ENCODE peak calls at places on chromosomes 7 and 10, in four cellular contexts. T, L, B and C are unnamed samples.

GRCh38 chr7:49308787-49309186 is 384.4 kb downstream of the CDC14C start:
- DNase-seq in B (no peak), L (no peak), T (no peak), C (no peak)

GRCh38 chr7:84705701-84706100 is 481.2 kb downstream of the SEMA3D start:
- DNase-seq in L (no peak), B (no peak), T (no peak), C (no peak)

GRCh38 chr10:95503526-95503925 is 57.6 kb downstream of the SORBS1 start:
- DNase-seq in L (no peak), T (no peak), B (no peak), C (no peak)

GRCh38 chr10:30581779-30582380 is 47.7 kb downstream of the LYZL2 start:
- DNase-seq in B (no peak), L (peak), T (peak), C (peak)

GRCh38 chr7:101089876-101090275 is 4.6 kb downstream of the TRIM56 start:
- DNase-seq in L (no peak), T (no peak), B (no peak), C (no peak)

GRCh38 chr10:21497177-21497807 is 28.2 kb downstream of the SKIDA1 start:
- DNase-seq in L (peak), T (no peak), B (no peak), C (peak)

GRCh38 chr10:50318129-50318528 is 66.8 kb upstream of the ASAH2 start:
- DNase-seq in L (no peak), B (no peak), T (no peak), C (no peak)

GRCh38 chr10:113525713-113526112 is 27.1 kb upstream of the HABP2 start:
- DNase-seq in T (no peak), B (no peak), L (no peak), C (no peak)

GRCh38 chr7:6156734-6157133 is 115.7 kb downstream of the CYTH3 start:
- DNase-seq in L (no peak), T (no peak), B (no peak), C (no peak)

GRCh38 chr7:3895341-3895740 is 594.3 kb downstream of the SDK1 start:
- DNase-seq in T (no peak), L (no peak), B (no peak), C (no peak)

GRCh38 chr10:68668231-68668630 is 52.8 kb upstream of the CCAR1 start:
- DNase-seq in T (no peak), B (no peak), L (no peak), C (no peak)

GRCh38 chr10:95326396-95326795 is 35.6 kb upstream of the PDLIM1 start:
- DNase-seq in T (no peak), L (no peak), B (no peak), C (no peak)

GRCh38 chr10:33335800-33336605 is 1.5 kb upstream of the NRP1 start:
- DNase-seq in B (no peak), L (no peak), T (no peak), C (peak)

GRCh38 chr7:27947581-27948278 is 207.8 kb downstream of the TAX1BP1 start:
- DNase-seq in T (no peak), L (no peak), B (no peak), C (no peak)

GRCh38 chr10:6347391-6347951 is 144.7 kb downstream of the PFKFB3 start:
- DNase-seq in B (peak), L (no peak), T (no peak), C (no peak)

GRCh38 chr10:131568866-131569265 is 257.3 kb upstream of the TCERG1L start:
- DNase-seq in L (no peak), B (no peak), T (no peak), C (no peak)

GRCh38 chr10:70575874-70576802 is 26.4 kb downstream of the PRF1 start:
- DNase-seq in L (peak), T (peak), B (peak), C (peak)

GRCh38 chr7:121366852-121367431 is 29.2 kb downstream of the FAM3C start:
- DNase-seq in B (no peak), T (peak), L (peak), C (peak)

GRCh38 chr10:113099431-113100298 is 149.6 kb downstream of the TCF7L2 start:
- DNase-seq in T (no peak), L (no peak), B (no peak), C (no peak)

GRCh38 chr10:73644015-73644743 is 2.9 kb upstream of the MYOZ1 start:
- DNase-seq in L (peak), T (peak), B (peak), C (peak)

GRCh38 chr10:110725809-110726641 is 81.9 kb downstream of the RBM20 start:
- DNase-seq in B (no peak), T (no peak), L (no peak), C (no peak)

GRCh38 chr10:63744060-63744941 is 223.1 kb downstream of the REEP3 start:
- DNase-seq in T (no peak), L (no peak), B (no peak), C (no peak)

GRCh38 chr7:82578430-82578829 is 134.9 kb upstream of the CACNA2D1 start:
- DNase-seq in T (no peak), B (no peak), L (no peak), C (peak)

GRCh38 chr7:1085910-1086421 is 1.9 kb upstream of the GPER1 start:
- DNase-seq in B (no peak), T (no peak), L (no peak), C (no peak)

GRCh38 chr7:159064816-159065130 is 79.9 kb downstream of the VIPR2 start:
- DNase-seq in T (no peak), B (no peak), L (no peak), C (no peak)

GRCh38 chr7:143172354-143172753 is 10.9 kb upstream of the TAS2R39 start:
- DNase-seq in L (no peak), B (no peak), T (no peak), C (peak)

GRCh38 chr10:48608279-48608681 is 3.4 kb upstream of the ARHGAP22 start:
- DNase-seq in B (peak), L (peak), T (peak), C (peak)

GRCh38 chr7:136114966-136115762 is 138.0 kb upstream of the MTPN start:
- DNase-seq in L (peak), B (no peak), T (peak), C (peak)

GRCh38 chr10:59303018-59303417 is 59.3 kb downstream of the FAM13C start:
- DNase-seq in L (no peak), T (no peak), B (no peak), C (no peak)

GRCh38 chr7:148700693-148701092 is 2.0 kb downstream of the CUL1 start:
- DNase-seq in B (no peak), L (no peak), T (peak), C (peak)
- TF ChIP-seq RFX5 in B (no peak), L (no peak), T (no peak), C (no peak)

DNA sequence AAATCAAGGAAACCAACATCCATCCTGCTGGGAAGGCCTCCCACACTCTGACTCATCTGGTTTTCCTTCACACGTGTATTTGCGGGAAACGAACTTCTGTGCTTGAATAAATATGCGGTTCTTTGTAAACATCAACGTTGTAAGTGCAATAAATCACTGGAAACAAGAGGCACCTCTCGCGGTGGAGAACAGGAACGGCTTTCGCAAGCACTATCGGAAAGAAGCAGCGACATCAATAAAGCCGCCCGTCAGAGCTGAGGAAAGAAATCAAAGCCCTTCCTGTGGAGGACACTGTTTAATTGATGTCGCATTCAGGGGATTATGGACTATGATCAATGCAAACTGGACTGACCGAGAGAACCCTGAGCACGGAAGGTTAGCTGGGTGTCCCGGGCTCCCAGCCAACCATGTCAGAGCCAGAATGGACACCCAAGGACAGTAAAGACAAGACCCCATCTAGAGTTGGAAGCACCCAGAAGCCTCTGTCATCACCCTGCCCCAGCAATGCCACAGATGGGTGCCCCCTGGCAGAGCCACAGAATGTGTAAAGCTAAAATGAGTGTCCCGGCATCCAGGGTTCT is 37.6 kb downstream of the OAT start:
- DNase-seq in B (no peak), T (no peak), L (peak), C (no peak)
- TF ChIP-seq JUNB in B (no peak), T (no peak), L (no peak), C (no peak)

GRCh38 chr10:52217531-52217930 is 96.5 kb upstream of the DKK1 start:
- DNase-seq in L (no peak), B (no peak), T (no peak), C (no peak)

GRCh38 chr10:52212802-52213510 is 101.1 kb upstream of the DKK1 start:
- DNase-seq in L (peak), B (no peak), T (no peak), C (no peak)

GRCh38 chr10:52216852-52217251 is 97.2 kb upstream of the DKK1 start:
- DNase-seq in B (peak), L (no peak), T (no peak), C (no peak)

GRCh38 chr10:52213511-52213831 is 100.6 kb upstream of the DKK1 start:
- DNase-seq in L (peak), T (no peak), B (no peak), C (no peak)

GRCh38 chr10:52215745-52216361 is 98.2 kb upstream of the DKK1 start:
- DNase-seq in L (peak), B (peak), T (peak), C (peak)
- TF ChIP-seq RFX5 in L (no peak), B (no peak), T (no peak), C (no peak)

DNA sequence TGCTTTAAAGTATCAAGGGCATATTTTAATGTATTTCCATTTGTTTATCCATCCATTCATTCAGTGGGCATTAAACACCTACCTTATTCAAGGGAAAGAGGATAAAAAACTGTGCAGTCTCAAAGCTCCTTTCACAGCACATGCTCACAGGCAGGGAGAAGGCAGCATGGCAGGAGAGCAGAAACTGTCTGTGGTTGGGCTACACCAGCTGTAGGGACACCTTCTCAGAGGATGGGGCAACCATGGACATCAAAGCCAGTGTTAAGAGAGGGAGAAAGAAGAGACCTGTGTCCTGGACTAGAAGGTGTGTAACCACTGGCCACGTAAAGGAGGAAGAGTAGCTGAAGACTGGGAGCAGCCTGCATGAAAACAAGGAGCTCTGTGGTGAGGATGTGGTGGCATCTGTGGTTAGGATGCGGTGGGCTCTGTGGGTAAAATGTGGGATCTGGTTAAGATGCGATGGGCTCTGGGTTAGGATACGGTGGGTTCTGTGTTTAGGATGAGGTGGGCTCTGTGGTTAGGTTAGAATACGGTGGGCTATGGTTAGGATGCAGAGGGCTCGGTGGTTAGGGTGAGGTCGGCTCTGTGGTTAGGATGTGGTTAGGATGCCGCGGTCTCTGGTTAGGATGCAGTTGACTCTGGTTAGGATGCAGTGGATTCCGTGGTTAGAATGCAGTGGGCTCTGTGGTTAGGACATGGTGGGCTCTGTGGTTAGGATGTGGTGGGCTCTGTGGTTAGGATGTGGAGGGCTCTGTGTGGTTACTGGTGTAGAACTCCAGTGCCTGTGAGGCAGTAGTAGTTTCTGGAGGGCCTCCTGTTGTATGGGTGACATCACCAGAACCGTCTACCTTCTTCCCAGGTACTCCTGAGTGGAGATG is 197.5 kb downstream of the WDR37 start:
- DNase-seq in T (no peak), B (no peak), L (no peak), C (no peak)
- TF ChIP-seq JUNB in T (no peak), B (no peak), L (no peak), C (no peak)

DNA sequence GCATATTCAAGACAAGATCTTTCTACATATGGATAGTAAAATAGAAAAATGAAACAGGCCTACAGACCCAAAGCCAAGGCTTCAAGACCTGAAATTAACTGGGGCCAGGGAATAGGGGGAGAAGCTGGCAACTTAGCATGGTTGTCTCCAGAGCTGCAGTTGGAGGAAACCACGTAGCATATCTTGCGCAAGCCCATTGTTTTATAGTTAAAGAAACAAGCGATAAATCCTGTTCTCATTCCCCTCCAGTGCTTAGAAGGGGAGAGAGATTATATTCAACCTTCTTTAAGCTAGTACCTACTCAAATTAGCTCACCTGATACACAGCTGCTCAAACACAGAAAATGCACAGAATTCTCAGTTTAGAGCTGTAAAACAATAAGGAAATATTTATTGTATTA is 197.0 kb downstream of the SORCS1 start:
- DNase-seq in B (no peak), L (no peak), T (no peak), C (no peak)
- TF ChIP-seq RFX5 in B (no peak), L (no peak), T (no peak), C (no peak)

GRCh38 chr10:11440250-11441150 is 170.9 kb downstream of the USP6NL start:
- DNase-seq in B (peak), L (no peak), T (no peak), C (no peak)
- TF ChIP-seq JUNB in B (peak), L (no peak), T (no peak), C (no peak)

GRCh38 chr10:3169271-3169670 is 3.3 kb downstream of the PITRM1 start:
- DNase-seq in B (no peak), T (no peak), L (no peak), C (no peak)

GRCh38 chr10:3166496-3167290 is 5.9 kb downstream of the PITRM1 start:
- DNase-seq in B (no peak), T (no peak), L (no peak), C (no peak)

GRCh38 chr10:3169738-3170137 is 2.8 kb downstream of the PITRM1 start:
- DNase-seq in T (no peak), L (no peak), B (no peak), C (no peak)

GRCh38 chr10:3165196-3165595 is 7.4 kb downstream of the PITRM1 start:
- DNase-seq in B (no peak), T (no peak), L (no peak), C (no peak)

DNA sequence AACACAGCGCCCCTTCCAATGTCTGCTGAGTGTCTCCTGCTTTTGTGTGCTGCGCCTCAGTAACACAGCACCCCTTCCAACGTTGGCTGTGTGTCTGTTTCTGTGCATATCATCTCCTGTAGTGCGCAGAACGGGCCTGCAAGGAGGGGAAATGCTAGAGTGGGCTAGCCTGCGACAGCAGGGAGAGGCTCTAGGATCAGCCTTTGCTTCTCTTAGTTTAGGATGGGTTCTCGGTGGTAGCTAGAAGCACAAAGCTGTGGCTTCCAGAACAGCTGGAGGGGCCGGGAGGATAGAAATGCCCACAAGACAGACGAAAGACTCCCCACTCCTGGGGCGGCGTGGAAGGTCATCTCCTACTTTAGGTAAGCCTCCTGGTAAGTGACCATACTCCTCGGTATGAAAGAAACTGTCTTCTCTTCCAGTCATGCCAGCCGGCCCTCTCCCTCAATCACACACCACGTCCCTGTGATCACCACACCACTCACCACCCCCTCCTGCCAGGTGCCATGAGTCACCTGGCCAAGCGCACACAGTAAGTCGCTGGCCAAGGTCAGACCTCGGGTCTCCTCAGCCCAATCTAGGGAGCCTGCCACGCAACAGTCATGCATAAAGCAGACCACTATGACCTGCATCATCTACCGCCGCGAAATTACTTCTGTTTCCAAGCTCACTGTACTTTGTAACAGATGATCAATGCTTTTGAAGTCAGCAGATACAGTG is 4.8 kb downstream of the PITRM1 start:
- DNase-seq in B (no peak), T (no peak), L (no peak), C (no peak)
- TF ChIP-seq RFX5 in B (no peak), T (no peak), L (no peak), C (no peak)

DNA sequence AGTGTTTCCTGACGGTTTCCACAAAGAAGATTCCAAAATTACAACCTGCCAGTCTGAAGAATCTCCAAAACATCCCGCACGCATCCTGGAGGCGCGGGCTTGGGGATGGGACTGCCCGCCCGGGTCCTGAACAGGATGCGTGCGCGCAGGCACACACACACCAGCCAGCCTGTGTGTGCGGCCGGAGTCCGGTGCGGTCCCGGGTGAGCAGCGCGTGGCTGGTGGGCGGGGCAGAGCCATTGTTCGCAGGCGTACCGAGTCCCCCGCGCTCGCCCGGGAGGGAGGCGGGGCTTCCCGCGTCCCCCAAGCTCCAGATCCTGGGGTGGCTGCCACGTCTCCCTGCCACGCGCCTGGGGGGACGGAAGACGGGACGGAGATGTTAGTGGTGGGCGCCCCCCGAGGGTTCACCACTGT is 675 bp upstream of the SCD start:
- DNase-seq in L (peak), B (peak), T (peak), C (peak)
- TF ChIP-seq JUNB in L (no peak), B (no peak), T (no peak), C (no peak)

DNA sequence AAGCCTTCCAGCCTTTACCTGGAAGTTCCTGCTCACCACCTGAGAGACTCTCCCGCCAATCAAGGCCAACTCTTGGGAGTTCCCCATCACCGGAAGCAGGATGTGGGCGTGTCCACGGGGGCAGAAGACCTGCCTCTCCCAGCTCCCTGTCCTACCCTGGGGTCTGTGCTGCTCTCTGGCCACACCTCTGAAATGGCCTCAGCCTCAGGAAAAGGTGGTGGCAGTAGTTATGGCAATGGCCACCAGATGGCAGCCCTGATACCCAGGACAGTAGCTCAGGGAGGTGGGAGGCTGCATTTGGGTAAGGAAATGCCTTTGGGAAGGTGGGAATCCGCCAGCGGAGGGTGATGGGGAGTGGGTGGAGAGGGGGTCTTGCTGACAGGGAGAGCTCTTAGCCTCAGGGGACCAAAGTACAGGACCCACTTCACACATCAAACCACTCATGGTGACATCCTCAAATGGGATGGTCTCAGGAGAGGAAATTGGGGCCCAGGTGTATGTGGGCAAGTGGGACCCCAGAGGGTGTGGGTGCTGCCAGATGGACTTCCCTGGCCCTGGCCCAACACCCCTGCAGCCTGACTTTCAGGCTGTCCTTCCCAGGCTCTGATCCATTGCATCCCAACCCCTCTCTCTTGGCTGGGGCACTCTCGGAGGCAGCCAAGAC is 33.9 kb downstream of the KAZALD1 start:
- DNase-seq in L (peak), B (peak), T (peak), C (peak)
- TF ChIP-seq RFX5 in L (no peak), B (no peak), T (no peak), C (no peak)

GRCh38 chr7:22117222-22117621 is 171.5 kb upstream of the CDCA7L start:
- DNase-seq in B (no peak), L (no peak), T (no peak), C (no peak)

GRCh38 chr7:22123139-22123538 is 177.4 kb upstream of the CDCA7L start:
- DNase-seq in T (peak), L (no peak), B (no peak), C (no peak)

GRCh38 chr7:22116451-22117027 is 170.8 kb upstream of the CDCA7L start:
- DNase-seq in L (no peak), B (no peak), T (no peak), C (no peak)

GRCh38 chr7:22121702-22122474 is 176.2 kb upstream of the CDCA7L start:
- DNase-seq in T (no peak), L (no peak), B (no peak), C (no peak)

GRCh38 chr7:22120391-22121053 is 174.8 kb upstream of the CDCA7L start:
- DNase-seq in B (no peak), L (no peak), T (no peak), C (no peak)
- TF ChIP-seq JUNB in B (no peak), L (no peak), T (no peak), C (no peak)